ENCODE peak calls at places on chromosomes 11 and 22, in seven cellular contexts. Q is H9, K is IMR-90, I is H1, V is mesenchymal stem cell, N is mesendoderm, E is trophoblast cell. D is an unnamed sample.

GRCh38 chr22:39179401-39179827 is 26.9 kb upstream of the CBX7 start:
- DNase-seq in K (no peak), I (peak; percentile 55), Q (peak; percentile 90), E (no peak), N (peak; percentile 87), V (no peak), D (no peak)

GRCh38 chr11:86688398-86689179 is 16.2 kb upstream of the ME3 start:
- DNase-seq in N (peak; percentile 40), V (peak; percentile 97), E (peak; percentile 95), K (peak; percentile 91), I (no peak), Q (no peak), D (no peak)

GRCh38 chr11:66218026-66218425 is 50.4 kb upstream of the RAB1B start:
- DNase-seq in V (no peak), I (no peak), Q (no peak), K (no peak), E (no peak), N (no peak), D (no peak)

GRCh38 chr11:2512431-2513407 is 67.9 kb downstream of the KCNQ1 start:
- DNase-seq in I (peak; percentile 37), V (no peak), Q (peak; percentile 19), E (no peak), K (no peak), N (no peak), D (no peak)

GRCh38 chr11:67499808-67500793 is 5.1 kb downstream of the PITPNM1 start:
- DNase-seq in Q (no peak), V (no peak), E (no peak), K (no peak), N (no peak), I (peak; percentile 32), D (no peak)

GRCh38 chr22:24976442-24977218 is 24.1 kb downstream of the KIAA1671 start:
- DNase-seq in Q (no peak), N (no peak), V (no peak), K (no peak), E (no peak), I (no peak), D (no peak)

GRCh38 chr11:11843233-11843632 is 1.5 kb downstream of the USP47 start:
- DNase-seq in K (peak; percentile 94), V (peak; percentile 94), E (peak; percentile 62), I (no peak), Q (no peak), N (no peak), D (no peak)

GRCh38 chr11:2793781-2794418 is 91.7 kb downstream of the CDKN1C start:
- DNase-seq in E (no peak), K (no peak), Q (no peak), N (no peak), I (peak; percentile 37), V (no peak), D (no peak)

GRCh38 chr11:2886191-2886894 is 768 bp upstream of the CDKN1C start:
- DNase-seq in N (peak; percentile 63), Q (peak; percentile 73), V (peak; percentile 36), I (peak; percentile 80), E (peak; percentile 29), K (no peak), D (peak; percentile 71)

GRCh38 chr22:20061481-20061861 is 18.6 kb upstream of the DGCR8 start:
- DNase-seq in E (no peak), I (no peak), V (no peak), N (no peak), Q (no peak), K (peak; percentile 8), D (no peak)

GRCh38 chr22:40033586-40034380 is 39.0 kb downstream of the FAM83F start:
- DNase-seq in N (no peak), E (no peak), V (no peak), K (no peak), I (no peak), Q (no peak), D (no peak)

GRCh38 chr11:7643323-7643722 is 30.0 kb downstream of the CYB5R2 start:
- DNase-seq in E (no peak), V (no peak), Q (no peak), N (no peak), K (no peak), I (no peak), D (no peak)

GRCh38 chr11:83639995-83640758 is 354.0 kb upstream of the CCDC90B start:
- DNase-seq in I (no peak), N (no peak), Q (no peak), E (no peak), V (no peak), K (no peak), D (no peak)

GRCh38 chr22:36068776-36069344 is 40.2 kb upstream of the RBFOX2 start:
- DNase-seq in Q (no peak), E (peak; percentile 21), K (peak; percentile 29), I (no peak), N (no peak), V (no peak), D (no peak)
- H2AK5ac ChIP-seq in Q (no peak overlapping the region), E (no peak overlapping the region), K (no peak overlapping the region), I (no peak overlapping the region), N (no peak overlapping the region), V (no peak overlapping the region), D (no peak overlapping the region)

GRCh38 chr22:36635483-36635882 is 68.1 kb downstream of the CACNG2 start:
- DNase-seq in K (no peak), Q (no peak), E (no peak), I (no peak), V (no peak), N (no peak), D (no peak)
- H2AK5ac ChIP-seq in K (no peak overlapping the region), Q (no peak overlapping the region), E (no peak overlapping the region), I (peak overlapping the region; percentile 70), V (no peak overlapping the region), N (no peak overlapping the region), D (no peak overlapping the region)

DNA sequence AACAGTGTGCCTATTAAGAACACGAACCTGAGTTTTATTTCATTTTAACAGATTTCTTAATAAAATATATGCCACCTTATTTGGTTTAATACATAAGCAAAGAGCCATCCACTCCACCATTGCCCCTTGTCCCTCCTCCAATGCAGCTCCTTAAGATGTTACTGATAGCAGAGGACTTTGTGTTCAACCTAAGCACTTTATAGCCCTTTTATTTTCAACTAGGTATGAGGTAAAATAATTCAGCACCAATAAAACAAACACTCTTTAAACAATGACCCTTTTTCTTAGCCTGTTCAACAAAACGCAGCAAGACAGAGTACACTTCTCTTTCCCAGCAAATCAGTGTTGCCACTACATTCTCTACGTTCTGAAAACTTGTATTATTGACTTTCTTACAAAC is 104.1 kb upstream of the IGLL5 start:
- DNase-seq in N (no peak), K (no peak), E (no peak), V (no peak), I (no peak), Q (no peak), D (no peak)
- H2AK5ac ChIP-seq in N (no peak overlapping the region), K (no peak overlapping the region), E (no peak overlapping the region), V (no peak overlapping the region), I (no peak overlapping the region), Q (no peak overlapping the region), D (no peak overlapping the region)

GRCh38 chr11:94150704-94151103 is 22.1 kb downstream of the PANX1 start:
- DNase-seq in K (no peak), Q (no peak), I (no peak), V (no peak), N (no peak), E (no peak), D (no peak)

GRCh38 chr11:94151311-94151710 is 22.7 kb downstream of the PANX1 start:
- DNase-seq in N (no peak), Q (no peak), K (no peak), V (peak; percentile 41), E (peak; percentile 84), I (no peak), D (no peak)

GRCh38 chr11:94148189-94148588 is 19.5 kb downstream of the PANX1 start:
- DNase-seq in E (no peak), K (no peak), I (no peak), V (no peak), Q (no peak), N (no peak), D (no peak)

GRCh38 chr11:94149435-94149834 is 20.8 kb downstream of the PANX1 start:
- DNase-seq in N (no peak), K (peak; percentile 93), Q (no peak), E (no peak), V (no peak), I (no peak), D (no peak)

DNA sequence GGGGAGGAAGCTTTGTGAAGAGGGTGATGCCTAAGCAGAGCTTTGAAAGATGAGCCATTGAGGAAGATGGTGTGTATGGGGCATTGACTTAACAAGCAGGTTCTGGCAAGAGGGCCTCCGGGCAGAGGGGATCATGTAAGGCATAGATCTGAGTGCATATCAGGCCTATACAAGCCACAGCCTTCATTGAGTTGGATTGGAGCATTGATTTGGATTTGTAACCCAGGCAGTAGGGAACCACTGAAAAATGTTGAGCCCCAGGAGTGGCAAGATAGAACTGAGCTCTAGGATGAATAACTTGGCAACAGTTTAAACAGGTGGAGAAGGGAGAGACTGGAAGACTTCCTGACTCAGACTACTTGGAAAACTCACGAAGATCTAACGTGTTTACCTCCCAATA is 21.4 kb downstream of the PANX1 start:
- DNase-seq in N (no peak), V (no peak), E (no peak), K (no peak), Q (no peak), I (no peak), D (no peak)
- H2AK5ac ChIP-seq in N (no peak overlapping the region), V (peak overlapping the region; percentile 24), E (no peak overlapping the region), K (no peak overlapping the region), Q (no peak overlapping the region), I (no peak overlapping the region), D (no peak overlapping the region)

D was measured in neuronal stem cell.